ENCODE peak calls at places on chromosomes 16 and 17, in six cellular contexts. R is NT2/D1; L is osteoblast; E is body of pancreas; B is RWPE2; G is effector memory CD4-positive, alpha-beta T cell. J is an unnamed sample.

GRCh38 chr17:17811381-17812210 is 25.2 kb downstream of the SREBF1 start:
- DNase-seq in B (no peak), L (peak; percentile 95), E (no peak), R (no peak), G (no peak), J (peak; percentile 82)

GRCh38 chr16:85372627-85373372 is 240.3 kb upstream of the GSE1 start:
- DNase-seq in G (no peak), L (peak; percentile 97), B (no peak), E (no peak), R (no peak), J (no peak)

GRCh38 chr17:17757391-17757791 is 76.1 kb downstream of the RAI1 start:
- DNase-seq in B (no peak), G (no peak), R (no peak), L (no peak), E (no peak), J (no peak)

GRCh38 chr17:4492762-4493561 is 5.7 kb upstream of the SPNS2 start:
- DNase-seq in L (no peak), E (peak; percentile 56), G (no peak), R (peak; percentile 67), B (no peak), J (peak; percentile 95)

GRCh38 chr17:45925311-45925710 is 31.0 kb downstream of the MAPT start:
- DNase-seq in B (no peak), L (no peak), E (no peak), G (no peak), R (no peak), J (no peak)

GRCh38 chr17:37062036-37062435 is 113.3 kb downstream of the AATF start:
- DNase-seq in L (no peak), B (no peak), R (no peak), E (no peak), G (no peak), J (peak; percentile 22)

GRCh38 chr16:81650982-81651562 is 128.0 kb upstream of the PLCG2 start:
- DNase-seq in G (no peak), R (no peak), B (no peak), L (no peak), E (peak; percentile 34), J (peak; percentile 89)

GRCh38 chr16:57863434-57864160 is 61.3 kb upstream of the KIFC3 start:
- DNase-seq in R (peak; percentile 92), G (no peak), E (peak; percentile 79), B (no peak), L (peak; percentile 85), J (peak; percentile 62)

GRCh38 chr17:77810536-77810935 is 148.0 kb upstream of the TNRC6C start:
- DNase-seq in G (no peak), B (no peak), L (peak; percentile 92), E (no peak), R (peak; percentile 32), J (peak; percentile 69)

GRCh38 chr17:71032746-71033273 is 863.5 kb downstream of the KCNJ2 start:
- DNase-seq in R (peak; percentile 92), E (no peak), B (no peak), L (no peak), G (no peak), J (peak; percentile 48)

GRCh38 chr17:48002920-48003685 is 32.2 kb downstream of the CDK5RAP3 start:
- DNase-seq in G (no peak), R (no peak), L (no peak), E (no peak), B (no peak), J (peak; percentile 80)

DNA sequence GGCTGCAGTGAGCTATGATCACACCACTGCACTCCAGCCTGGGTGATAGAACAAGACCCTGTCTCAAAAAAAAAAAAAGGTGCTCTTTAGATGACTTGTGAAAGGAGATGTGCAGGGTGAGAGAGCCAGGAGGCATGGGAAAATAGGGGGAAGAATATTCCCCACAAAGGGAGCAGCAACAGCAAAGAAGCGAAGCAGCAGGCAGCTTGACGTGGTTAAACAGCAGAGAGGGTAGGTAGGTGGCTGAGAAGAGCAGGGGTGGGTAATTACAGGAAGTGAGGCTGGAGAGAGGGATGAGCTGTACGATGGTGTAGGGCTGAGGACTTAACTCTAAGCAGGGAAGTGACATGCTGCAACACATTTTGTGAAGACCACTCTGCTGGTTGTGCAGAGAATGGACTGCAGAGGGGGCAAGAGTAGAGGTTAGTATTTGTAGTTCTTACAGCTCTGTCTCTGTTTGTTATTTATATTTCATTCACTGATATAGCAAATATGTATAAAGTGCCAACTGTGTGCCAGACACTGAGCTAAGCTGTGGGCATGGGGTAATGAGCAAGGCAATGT is 1.6 kb downstream of the HEATR3 start:
- DNase-seq in G (no peak), R (peak; percentile 20), L (peak; percentile 76), B (no peak), E (no peak), J (peak; percentile 41)
- H3K4me3 ChIP-seq in G (no peak overlapping the region), R (no peak overlapping the region), L (peak overlapping the region; percentile 36), B (no peak overlapping the region), E (no peak overlapping the region), J (no peak overlapping the region)

DNA sequence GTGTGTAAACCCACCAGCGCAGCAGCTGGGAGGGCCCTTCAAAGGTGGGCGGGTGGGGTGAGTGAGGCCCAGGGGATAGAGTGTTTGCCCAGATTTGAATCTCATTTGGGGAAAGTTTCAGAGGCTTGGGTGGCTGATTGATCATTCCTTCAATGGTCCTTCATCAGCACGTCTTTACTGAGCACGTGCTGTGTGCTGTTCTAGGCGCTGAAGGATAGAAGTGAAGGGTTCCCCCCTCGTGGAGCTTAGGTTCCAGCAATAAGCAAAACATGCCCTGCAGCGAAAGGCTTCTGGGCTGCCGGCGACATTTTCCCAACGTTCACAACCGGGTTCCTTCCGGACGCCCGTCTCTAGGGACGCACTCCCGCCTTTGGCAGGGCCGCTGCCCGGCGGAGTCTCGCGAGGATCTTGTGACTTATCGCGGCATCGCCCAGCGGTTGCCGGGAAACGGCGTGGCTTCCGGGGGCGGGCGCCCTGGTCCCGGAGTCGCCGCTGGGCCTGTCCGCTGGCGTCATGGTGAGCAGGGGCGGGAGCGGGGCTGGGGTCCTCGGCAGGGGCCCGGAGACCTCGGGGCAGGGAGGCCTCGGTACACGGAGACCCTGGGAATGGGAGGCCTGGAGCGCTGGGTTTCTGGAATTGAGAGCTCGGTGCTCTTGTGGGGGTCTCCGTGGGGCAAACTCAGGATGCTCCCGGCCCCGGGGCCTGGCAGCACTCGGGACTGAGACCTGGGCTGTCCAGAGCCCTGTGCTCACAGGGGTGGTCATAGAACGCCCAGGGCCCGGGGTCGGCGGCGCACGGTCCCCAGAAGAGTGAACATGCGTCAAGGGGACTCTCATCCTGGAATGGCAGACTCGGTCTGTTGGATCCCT is 3.2 kb upstream of the DBNDD1 start:
- DNase-seq in B (peak; percentile 92), G (peak; percentile 49), E (peak; percentile 95), L (peak; percentile 99), R (peak; percentile 81), J (no peak)
- H3K27me3 ChIP-seq in B (no peaks in the 10 kb centered on the region), G (no peaks in the 10 kb centered on the region), E (no peaks in the 10 kb centered on the region), L (peaks cover 4% of the 10 kb centered on the region), R (peaks cover 5% of the 10 kb centered on the region), J (peaks cover 1% of the 10 kb centered on the region)

DNA sequence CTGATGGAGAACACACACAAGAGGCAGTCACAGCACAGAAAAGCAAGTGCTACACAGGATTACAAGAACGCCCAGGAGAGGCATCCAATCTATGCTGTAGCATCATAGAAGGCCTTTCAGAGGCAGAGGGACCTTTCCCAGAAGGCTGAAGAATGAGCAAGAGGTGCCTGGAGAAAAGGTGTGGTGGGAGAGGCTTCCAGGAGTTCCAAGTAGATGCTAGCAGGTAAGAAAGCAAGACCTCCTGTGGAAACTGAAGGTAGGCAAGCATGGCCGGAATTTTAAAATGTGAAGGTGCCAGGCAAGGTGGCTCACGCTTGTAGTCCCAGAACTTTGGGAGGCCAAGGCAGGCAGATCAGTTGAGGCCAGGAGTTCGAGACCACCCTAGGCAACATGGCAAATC is 2.1 kb downstream of the ARHGAP17 start:
- DNase-seq in G (no peak), R (no peak), L (no peak), E (no peak), B (no peak), J (no peak)
- H3K4me3 ChIP-seq in G (no peak overlapping the region), R (no peak overlapping the region), L (peak overlapping the region; percentile 96), E (no peak overlapping the region), B (no peak overlapping the region), J (no peak overlapping the region)

GRCh38 chr17:79795795-79796569 is 895 bp downstream of the CBX8 start:
- DNase-seq in G (no peak), E (no peak), L (no peak), B (no peak), R (no peak), J (peak; percentile 49)

GRCh38 chr17:79794659-79795511 is 2.0 kb downstream of the CBX8 start:
- DNase-seq in E (no peak), B (no peak), L (no peak), G (no peak), R (no peak), J (peak; percentile 74)

GRCh38 chr17:79798296-79799173 is 1.7 kb upstream of the CBX8 start:
- DNase-seq in L (no peak), R (no peak), E (no peak), G (no peak), B (no peak), J (peak; percentile 79)

GRCh38 chr17:79797492-79798295 is 817 bp upstream of the CBX8 start:
- DNase-seq in R (no peak), B (no peak), L (peak; percentile 90), E (peak; percentile 52), G (no peak), J (no peak)

DNA sequence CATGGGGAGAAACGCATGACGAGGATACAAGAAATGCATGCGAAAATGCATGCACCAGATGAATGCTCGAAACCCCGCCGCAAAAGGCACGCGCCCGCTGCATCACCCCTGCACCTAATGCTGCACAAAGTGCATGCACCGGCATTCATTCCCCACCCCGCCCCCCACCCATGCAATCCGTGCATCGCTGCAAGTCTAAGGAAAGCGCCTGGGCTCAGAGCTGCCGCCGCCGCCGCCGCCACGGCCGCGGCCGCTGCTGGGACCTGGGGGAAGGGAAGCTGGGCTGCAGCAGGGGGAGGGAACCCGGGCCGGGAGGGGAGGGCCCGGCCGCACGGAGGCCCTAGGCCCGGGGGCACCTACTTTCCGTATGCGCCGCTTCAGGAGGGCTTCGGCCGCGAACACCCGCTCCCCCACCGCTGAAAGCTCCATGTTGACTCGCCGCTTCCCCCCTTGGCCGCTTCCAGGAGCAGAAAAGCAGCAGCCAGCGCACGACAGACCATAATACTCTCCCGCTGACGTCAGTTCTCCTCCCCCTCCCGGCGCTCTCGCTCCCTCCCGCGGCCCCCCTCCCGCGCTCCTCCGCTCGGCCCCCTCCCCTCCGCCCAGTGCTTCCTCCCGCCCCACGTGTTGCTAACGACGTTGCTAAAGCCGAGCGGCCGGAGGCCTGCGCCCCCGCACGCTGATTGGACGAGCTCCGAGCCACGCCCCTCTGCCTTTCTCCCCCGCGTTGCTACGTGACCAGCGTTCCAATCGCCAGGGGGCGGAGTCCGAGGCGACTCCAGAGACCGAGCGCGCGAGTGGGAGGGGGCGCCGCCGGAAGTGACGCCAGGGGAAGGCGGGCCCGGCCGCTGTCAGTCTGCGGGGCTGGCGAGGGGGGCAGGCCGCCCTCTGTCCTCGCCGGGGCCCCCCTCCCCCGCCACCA is at the start of gene CBX8:
- DNase-seq in B (peak; percentile 100), R (peak; percentile 97), L (peak; percentile 100), G (peak; percentile 96), E (peak; percentile 100), J (peak; percentile 100)
- H3K27me3 ChIP-seq in B (peaks cover 59% of the 10 kb centered on the region), R (peaks cover 90% of the 10 kb centered on the region), L (peaks cover 48% of the 10 kb centered on the region), G (peaks cover 54% of the 10 kb centered on the region), E (peaks cover 40% of the 10 kb centered on the region), J (peaks cover 91% of the 10 kb centered on the region)

DNA sequence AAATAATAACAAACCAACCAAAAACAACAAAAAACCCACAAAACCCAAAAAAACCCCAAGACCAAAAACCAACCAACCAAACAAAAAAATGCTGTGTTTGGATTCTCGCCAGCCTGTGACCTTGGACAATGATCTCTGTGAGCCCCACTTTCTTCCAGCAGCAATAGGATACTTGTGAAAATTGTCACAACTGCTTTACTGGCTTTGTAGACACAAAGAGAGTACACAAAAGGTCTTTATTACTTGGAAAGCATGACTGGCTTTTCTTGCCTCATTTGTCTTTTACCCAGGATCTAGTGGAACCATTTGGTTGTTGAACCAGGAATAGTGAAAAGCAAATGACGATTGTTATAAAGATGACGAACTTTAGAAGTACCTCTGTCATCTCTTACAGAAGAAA is 256.6 kb downstream of the UTP18 start:
- DNase-seq in L (no peak), E (no peak), R (no peak), G (no peak), B (no peak), J (no peak)
- H3K4me3 ChIP-seq in L (no peak overlapping the region), E (no peak overlapping the region), R (no peak overlapping the region), G (no peak overlapping the region), B (no peak overlapping the region), J (no peak overlapping the region)

GRCh38 chr17:79607941-79608728 is 2.7 kb downstream of the RBFOX3 start:
- DNase-seq in L (peak; percentile 98), G (no peak), B (no peak), R (peak; percentile 47), E (peak; percentile 23), J (peak; percentile 97)
- H3K27me3 ChIP-seq in L (peaks cover 48% of the 10 kb centered on the region), G (peaks cover 20% of the 10 kb centered on the region), B (peaks cover 97% of the 10 kb centered on the region), R (peaks cover 92% of the 10 kb centered on the region), E (peaks cover 37% of the 10 kb centered on the region), J (peaks cover 49% of the 10 kb centered on the region)